ENCODE peak calls at places on chromosomes 1 and 21, in six cellular contexts. C is prostate gland; U is CD8-positive, alpha-beta T cell; Q is GM20000; E is astrocyte; B is upper lobe of right lung. Z is an unnamed sample.

GRCh38 chr1:38045431-38046332 is 911 bp downstream of the POU3F1 start:
- DNase-seq in C (no peak), U (no peak), Q (no peak), E (no peak), B (peak), Z (no peak)

GRCh38 chr1:245411245-245411644 is 256.5 kb downstream of the KIF26B start:
- DNase-seq in C (no peak), U (no peak), Q (no peak), E (peak), B (no peak), Z (no peak)

GRCh38 chr1:43437031-43437973 is 16.4 kb downstream of the HYI start:
- DNase-seq in C (no peak), U (no peak), Q (no peak), E (no peak), B (no peak), Z (no peak)

GRCh38 chr21:36471254-36471723 is 8.6 kb downstream of the CLDN14 start:
- DNase-seq in C (no peak), U (no peak), Q (peak), E (peak), B (no peak), Z (peak)

GRCh38 chr21:35084869-35085268 is 35.8 kb upstream of the RUNX1 start:
- DNase-seq in C (no peak), U (no peak), Q (no peak), E (peak), B (no peak), Z (no peak)

GRCh38 chr1:199460933-199461332 is 566.6 kb upstream of the NR5A2 start:
- DNase-seq in C (no peak), U (no peak), Q (no peak), E (no peak), B (no peak), Z (no peak)

GRCh38 chr21:32886339-32886738 is 114.8 kb upstream of the PAXBP1 start:
- DNase-seq in C (no peak), U (peak), Q (no peak), E (no peak), B (no peak), Z (peak)

GRCh38 chr1:204633665-204634064 is 51.9 kb downstream of the LRRN2 start:
- DNase-seq in C (no peak), U (no peak), Q (no peak), E (no peak), B (no peak), Z (no peak)

GRCh38 chr21:33201945-33202344 is 27.8 kb upstream of the IFNAR2 start:
- DNase-seq in C (no peak), U (no peak), Q (no peak), E (no peak), B (no peak), Z (no peak)

GRCh38 chr1:154765970-154766369 is 104.1 kb downstream of the KCNN3 start:
- DNase-seq in C (no peak), U (no peak), Q (no peak), E (no peak), B (peak), Z (peak)

GRCh38 chr1:3099861-3100260 is 30.9 kb downstream of the PRDM16 start:
- DNase-seq in C (no peak), U (no peak), Q (no peak), E (no peak), B (no peak), Z (no peak)

GRCh38 chr1:221085712-221086111 is 206.5 kb downstream of the HLX start:
- DNase-seq in C (no peak), U (no peak), Q (no peak), E (peak), B (no peak), Z (no peak)

GRCh38 chr1:110196917-110197782 is 13.0 kb upstream of the KCNC4 start:
- DNase-seq in C (no peak), U (peak), Q (peak), E (no peak), B (no peak), Z (peak)

GRCh38 chr1:72281144-72281543 is 1.2 kb downstream of the NEGR1 start:
- DNase-seq in C (no peak), U (no peak), Q (no peak), E (no peak), B (no peak), Z (no peak)

GRCh38 chr1:30412241-30413110 is 310.9 kb downstream of the MATN1 start:
- DNase-seq in C (peak), U (no peak), Q (no peak), E (peak), B (peak), Z (no peak)

GRCh38 chr1:41322835-41323234 is 38.4 kb upstream of the FOXO6 start:
- DNase-seq in C (peak), U (peak), Q (peak), E (no peak), B (no peak), Z (peak)

GRCh38 chr1:48794815-48795214 is 18.1 kb upstream of the BEND5 start:
- DNase-seq in C (no peak), U (no peak), Q (no peak), E (no peak), B (no peak), Z (no peak)
- TF ChIP-seq CTCF in C (no peak), U (no peak), Q (no peak), E (no peak), B (no peak), Z (no peak)

DNA sequence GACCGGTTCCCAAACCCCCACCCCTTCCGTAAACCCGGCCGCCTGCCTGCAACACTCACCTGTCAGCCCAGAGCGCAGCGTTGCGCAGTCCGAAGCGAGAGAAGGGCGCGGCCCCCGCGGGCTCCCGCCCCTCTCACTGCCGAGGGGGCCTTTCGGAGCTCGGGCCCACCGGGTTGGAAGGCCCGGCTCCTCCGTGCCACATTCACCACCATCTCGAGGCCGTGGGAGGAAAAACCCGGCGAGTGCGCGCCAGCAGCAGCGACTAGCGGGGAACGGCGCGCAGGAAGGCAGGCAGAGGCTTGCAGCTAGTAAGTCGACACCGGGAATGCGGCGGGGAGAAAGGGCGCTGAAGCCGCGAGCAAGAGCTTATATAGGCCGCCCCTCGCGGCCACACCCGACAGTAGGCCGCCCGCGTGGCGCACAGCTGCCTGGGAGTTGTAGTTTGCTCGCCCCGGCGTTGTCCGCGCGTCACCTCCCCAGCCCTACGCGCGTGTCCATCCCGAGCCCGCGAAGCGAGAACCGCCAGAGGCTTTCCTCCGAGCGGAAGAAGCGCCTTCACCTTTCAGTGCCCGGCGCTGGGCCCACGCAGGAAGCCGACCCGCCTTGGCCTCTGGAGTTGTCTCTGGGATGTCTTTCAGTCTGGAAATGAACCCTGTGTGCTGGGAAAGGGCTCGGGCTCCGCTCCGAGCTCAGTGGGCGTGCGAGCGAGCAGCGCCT is 10.4 kb upstream of the RAB42 start:
- DNase-seq in C (peak), U (peak), Q (peak), E (peak), B (peak), Z (peak)
- TF ChIP-seq CTCF in C (no peak), U (no peak), Q (no peak), E (no peak), B (peak), Z (no peak)

GRCh38 chr1:233677690-233678354 is 63.9 kb downstream of the KCNK1 start:
- DNase-seq in C (no peak), U (no peak), Q (no peak), E (no peak), B (no peak), Z (no peak)

GRCh38 chr1:233681285-233681684 is 67.4 kb downstream of the KCNK1 start:
- DNase-seq in C (no peak), U (no peak), Q (no peak), E (no peak), B (no peak), Z (no peak)

GRCh38 chr1:233679030-233679429 is 65.1 kb downstream of the KCNK1 start:
- DNase-seq in C (no peak), U (no peak), Q (no peak), E (no peak), B (no peak), Z (no peak)

GRCh38 chr1:233679598-233679997 is 65.7 kb downstream of the KCNK1 start:
- DNase-seq in C (no peak), U (no peak), Q (no peak), E (no peak), B (no peak), Z (no peak)

GRCh38 chr1:233680000-233680399 is 66.1 kb downstream of the KCNK1 start:
- DNase-seq in C (no peak), U (no peak), Q (no peak), E (no peak), B (no peak), Z (no peak)
- TF ChIP-seq CTCF in C (no peak), U (no peak), Q (no peak), E (no peak), B (no peak), Z (no peak)

GRCh38 chr1:156608036-156608674 is 6.9 kb upstream of the GPATCH4 start:
- DNase-seq in C (peak), U (peak), Q (peak), E (peak), B (peak), Z (peak)
- TF ChIP-seq CTCF in C (peak), U (peak), Q (peak), E (peak), B (peak), Z (peak)

GRCh38 chr1:64663654-64664053 is 81.2 kb upstream of the RAVER2 start:
- DNase-seq in C (no peak), U (no peak), Q (peak), E (peak), B (no peak), Z (peak)
- TF ChIP-seq CTCF in C (no peak), U (no peak), Q (no peak), E (peak), B (no peak), Z (peak)

GRCh38 chr1:16244650-16245285 is 7.8 kb upstream of the CPLANE2 start:
- DNase-seq in C (no peak), U (no peak), Q (no peak), E (no peak), B (no peak), Z (no peak)
- TF ChIP-seq CTCF in C (no peak), U (no peak), Q (no peak), E (no peak), B (no peak), Z (no peak)

DNA sequence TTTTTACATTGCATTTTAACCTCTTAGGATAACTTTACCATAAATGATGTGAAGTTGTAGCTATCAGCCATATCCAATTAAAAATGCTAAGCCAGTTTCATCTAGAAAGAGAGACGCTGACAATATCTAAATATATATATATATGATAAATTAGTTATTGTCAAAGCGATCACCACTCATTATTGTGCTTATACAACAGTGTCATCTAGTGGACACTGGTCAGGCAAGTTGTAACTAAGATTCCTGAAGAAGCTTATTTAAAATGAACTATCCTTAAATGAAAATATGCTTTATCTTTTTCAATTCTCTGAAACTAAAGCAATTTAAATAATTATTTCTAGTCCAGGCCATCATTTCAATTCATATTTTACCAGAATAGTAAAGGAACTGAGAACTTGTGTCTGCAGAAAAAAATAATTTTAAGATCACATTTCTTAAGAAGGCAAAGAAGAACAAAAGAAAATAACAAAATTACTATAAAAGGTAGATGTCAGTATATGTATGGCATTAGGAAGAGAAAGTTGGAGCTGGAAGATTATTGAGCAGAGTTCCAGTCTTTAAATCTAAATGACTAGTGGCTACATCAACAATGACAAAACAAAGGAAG is 193.3 kb upstream of the SNX7 start:
- DNase-seq in C (no peak), U (no peak), Q (peak), E (peak), B (no peak), Z (peak)
- TF ChIP-seq CTCF in C (peak), U (peak), Q (peak), E (peak), B (peak), Z (peak)

DNA sequence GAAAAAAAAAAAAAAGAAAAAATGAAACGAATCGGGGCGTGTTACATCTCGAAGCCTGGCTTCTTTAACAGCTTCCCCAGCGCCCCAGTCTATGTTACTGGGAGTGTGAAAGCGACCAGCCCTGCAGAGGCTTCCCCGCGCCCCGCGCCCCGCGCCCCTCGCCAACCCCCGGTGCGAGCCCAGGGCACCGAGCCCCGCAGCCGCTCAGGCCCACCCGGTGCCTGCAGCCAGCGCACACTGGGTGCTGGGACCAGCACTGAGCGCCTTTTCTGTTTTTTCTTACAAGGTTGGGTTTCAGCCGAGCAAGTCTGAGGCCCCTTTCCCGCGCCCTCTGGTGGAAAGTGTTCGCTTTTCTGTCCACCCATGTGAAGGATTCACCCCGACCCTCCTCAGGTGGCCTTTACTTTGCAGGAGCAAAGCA is 42.1 kb upstream of the ZNF496 start:
- DNase-seq in C (no peak), U (peak), Q (peak), E (no peak), B (peak), Z (no peak)
- TF ChIP-seq CTCF in C (peak), U (peak), Q (no peak), E (no peak), B (peak), Z (no peak)

DNA sequence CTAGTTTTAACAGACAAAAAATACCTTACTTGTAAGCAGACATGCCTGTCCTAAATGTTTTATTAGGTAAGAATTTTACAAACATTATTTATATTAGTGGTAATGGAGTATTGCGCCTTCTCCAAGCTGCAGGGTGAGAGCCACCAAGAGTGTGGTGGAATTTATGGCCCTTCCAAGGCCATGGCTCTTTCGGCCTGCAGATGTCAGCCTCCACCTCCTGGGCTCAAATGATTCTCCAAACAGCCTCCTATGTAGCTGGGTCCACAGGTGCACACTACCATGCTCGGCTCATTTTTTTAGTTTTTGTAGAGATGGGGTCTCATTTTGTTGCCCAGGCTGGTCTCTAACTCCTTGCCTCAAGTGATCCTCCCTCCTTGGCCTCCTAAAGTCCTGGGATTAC is 56.3 kb downstream of the ITGB3BP start:
- DNase-seq in C (no peak), U (no peak), Q (no peak), E (no peak), B (no peak), Z (no peak)
- TF ChIP-seq CTCF in C (no peak), U (no peak), Q (no peak), E (no peak), B (peak), Z (no peak)